ENCODE peak calls at places on chromosome 2, in six cellular contexts. C is T-helper 9 cell; F is anterior cingulate cortex; A is KG1; B is GM12878; Q is stimulated activated CD4-positive, alpha-beta T cell treated with anti-CD3 and anti-CD28 coated beads, Interleukin-4, amount 100 ng/mL, for 24 hours. D is an unnamed sample.

GRCh38 chr2:73291461-73292315 is 1.7 kb downstream of the EGR4 start:
- DNase-seq in Q (no peak), F (no peak), A (no peak), C (no peak), B (no peak), D (no peak)

GRCh38 chr2:234722176-234722575 is 225.3 kb upstream of the ARL4C start:
- DNase-seq in A (no peak), Q (no peak), F (no peak), B (no peak), C (no peak), D (no peak)

GRCh38 chr2:163887182-163887581 is 151.4 kb upstream of the FIGN start:
- DNase-seq in F (no peak), Q (no peak), B (no peak), A (no peak), C (no peak), D (no peak)

GRCh38 chr2:112840068-112840445 is 3.5 kb upstream of the IL1B start:
- DNase-seq in C (no peak), A (no peak), Q (no peak), B (no peak), F (no peak), D (no peak)

GRCh38 chr2:66547113-66547512 is 112.2 kb downstream of the MEIS1 start:
- DNase-seq in B (no peak), F (no peak), Q (no peak), C (no peak), A (no peak), D (no peak)

GRCh38 chr2:15042824-15043223 is 410.3 kb downstream of the LRATD1 start:
- DNase-seq in A (no peak), B (no peak), Q (no peak), C (no peak), F (no peak), D (no peak)

GRCh38 chr2:11576398-11576797 is 42.6 kb downstream of the GREB1 start:
- DNase-seq in A (no peak), B (no peak), C (no peak), Q (no peak), F (no peak), D (no peak)

GRCh38 chr2:232420463-232421188 is 14.0 kb downstream of the ALPG start:
- DNase-seq in A (no peak), C (no peak), F (no peak), Q (no peak), B (no peak), D (no peak)